ENCODE peak calls at places on chromosomes 7 and 10, in four cellular contexts. One of them, this sample, is unnamed.

GRCh38 chr10:12703141-12703540 is 298.4 kb downstream of the CCDC3 start:
- DNase-seq in stomach: no peak
- DNase-seq in ovary: no peak
- DNase-seq in A549: no peak
- DNase-seq in this sample: no peak

GRCh38 chr7:32809871-32810270 is 81.7 kb downstream of the KBTBD2 start:
- DNase-seq in stomach: no peak
- DNase-seq in ovary: no peak
- DNase-seq in A549: no peak
- DNase-seq in this sample: no peak

GRCh38 chr10:113463777-113464176 is 89.1 kb upstream of the HABP2 start:
- DNase-seq in stomach: no peak
- DNase-seq in ovary: no peak
- DNase-seq in A549: no peak
- DNase-seq in this sample: no peak

GRCh38 chr7:157669768-157670345 is 333.1 kb downstream of the DNAJB6 start:
- DNase-seq in stomach: no peak
- DNase-seq in ovary: peak; percentile 15
- DNase-seq in A549: no peak
- DNase-seq in this sample: no peak

GRCh38 chr10:124696446-124697392 is 47.5 kb downstream of the FAM53B start:
- DNase-seq in stomach: no peak
- DNase-seq in ovary: no peak
- DNase-seq in A549: no peak
- DNase-seq in this sample: no peak

GRCh38 chr10:114002422-114002821 is 41.2 kb upstream of the ADRB1 start:
- DNase-seq in stomach: no peak
- DNase-seq in ovary: no peak
- DNase-seq in A549: peak; percentile 23
- DNase-seq in this sample: no peak

GRCh38 chr10:87838650-87839049 is 20.6 kb upstream of the ATAD1 start:
- DNase-seq in stomach: no peak
- DNase-seq in ovary: no peak
- DNase-seq in A549: no peak
- DNase-seq in this sample: no peak

GRCh38 chr10:31129261-31129660 is 97.6 kb upstream of the ZNF438 start:
- DNase-seq in stomach: no peak
- DNase-seq in ovary: peak; percentile 47
- DNase-seq in A549: no peak
- DNase-seq in this sample: no peak

GRCh38 chr7:101565601-101566209 is 63.4 kb downstream of the MYL10 start:
- DNase-seq in stomach: no peak
- DNase-seq in ovary: no peak
- DNase-seq in A549: no peak
- DNase-seq in this sample: no peak

GRCh38 chr10:86979296-86979818 is 11.1 kb downstream of the ADIRF start:
- DNase-seq in stomach: no peak
- DNase-seq in ovary: no peak
- DNase-seq in A549: no peak
- DNase-seq in this sample: no peak

GRCh38 chr7:76364198-76364584 is 5.4 kb upstream of the YWHAG start:
- DNase-seq in stomach: no peak
- DNase-seq in ovary: peak; percentile 49
- DNase-seq in A549: no peak
- DNase-seq in this sample: peak; percentile 26

GRCh38 chr10:117000580-117000979 is 4.4 kb downstream of the SHTN1 start:
- DNase-seq in stomach: no peak
- DNase-seq in ovary: no peak
- DNase-seq in A549: no peak
- DNase-seq in this sample: no peak

GRCh38 chr10:47374611-47375536 is 9.2 kb downstream of the ZNF488 start:
- DNase-seq in stomach: peak; percentile 14
- DNase-seq in ovary: no peak
- DNase-seq in A549: no peak
- DNase-seq in this sample: peak; percentile 32

GRCh38 chr7:144519900-144520299 is 116.4 kb upstream of the NOBOX start:
- DNase-seq in stomach: no peak
- DNase-seq in ovary: no peak
- DNase-seq in A549: no peak
- DNase-seq in this sample: no peak

GRCh38 chr10:128440513-128441160 is 314.4 kb upstream of the MKI67 start:
- DNase-seq in stomach: no peak
- DNase-seq in ovary: no peak
- DNase-seq in A549: no peak
- DNase-seq in this sample: no peak

GRCh38 chr7:1087952-1088920 is at the start of gene GPER1:
- DNase-seq in stomach: peak; percentile 88
- DNase-seq in ovary: peak; percentile 79
- DNase-seq in A549: no peak
- DNase-seq in this sample: peak; percentile 23

GRCh38 chr10:133131754-133132710 is 28.0 kb upstream of the KNDC1 start:
- DNase-seq in stomach: peak; percentile 20
- DNase-seq in ovary: no peak
- DNase-seq in A549: no peak
- DNase-seq in this sample: no peak

GRCh38 chr10:63068246-63068645 is 64.9 kb upstream of the NRBF2 start:
- DNase-seq in stomach: no peak
- DNase-seq in ovary: no peak
- DNase-seq in A549: no peak
- DNase-seq in this sample: no peak

GRCh38 chr10:69579661-69580060 is 6.4 kb upstream of the NEUROG3 start:
- DNase-seq in stomach: no peak
- DNase-seq in ovary: no peak
- DNase-seq in A549: no peak
- DNase-seq in this sample: no peak

GRCh38 chr7:47937065-47937687 is 11.1 kb downstream of the PKD1L1 start:
- DNase-seq in stomach: no peak
- DNase-seq in ovary: no peak
- DNase-seq in A549: no peak
- DNase-seq in this sample: no peak

DNA sequence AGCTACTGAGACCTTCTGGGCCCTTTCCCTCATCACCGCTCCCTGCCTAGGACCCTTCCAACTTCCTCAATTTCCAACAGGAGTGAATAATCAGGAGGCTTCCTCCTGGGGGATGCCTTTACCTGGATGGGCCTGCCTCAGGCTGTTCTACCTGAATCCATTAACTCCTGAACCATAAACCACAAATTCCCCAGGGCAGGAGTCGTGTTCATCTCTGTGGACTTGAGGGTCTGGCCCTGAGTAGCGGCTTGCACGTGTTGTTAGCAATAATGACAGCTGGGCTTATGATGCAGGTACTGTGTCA is 105.1 kb upstream of the GPR26 start:
- DNase-seq in stomach: no peak
- DNase-seq in ovary: no peak
- DNase-seq in A549: no peak
- DNase-seq in this sample: no peak
- H3K4me1 ChIP-seq in stomach: no peaks in the 10 kb centered on the region
- H3K4me1 ChIP-seq in ovary: no peaks in the 10 kb centered on the region
- H3K4me1 ChIP-seq in A549: no peaks in the 10 kb centered on the region
- H3K4me1 ChIP-seq in this sample: no peaks in the 10 kb centered on the region

GRCh38 chr7:18494821-18495408 is 634 bp upstream of the HDAC9 start:
- DNase-seq in stomach: no peak
- DNase-seq in ovary: no peak
- DNase-seq in A549: no peak
- DNase-seq in this sample: no peak

GRCh38 chr7:18497800-18498199 is 2.3 kb downstream of the HDAC9 start:
- DNase-seq in stomach: no peak
- DNase-seq in ovary: no peak
- DNase-seq in A549: no peak
- DNase-seq in this sample: no peak

GRCh38 chr7:18496336-18496700 is 769 bp downstream of the HDAC9 start:
- DNase-seq in stomach: no peak
- DNase-seq in ovary: no peak
- DNase-seq in A549: no peak
- DNase-seq in this sample: no peak

GRCh38 chr7:18497082-18497481 is 1.5 kb downstream of the HDAC9 start:
- DNase-seq in stomach: no peak
- DNase-seq in ovary: no peak
- DNase-seq in A549: no peak
- DNase-seq in this sample: no peak

GRCh38 chr7:18495412-18496335 is at the start of gene HDAC9:
- DNase-seq in stomach: no peak
- DNase-seq in ovary: no peak
- DNase-seq in A549: no peak
- DNase-seq in this sample: no peak
- TF ChIP-seq EP300 in stomach: no peak
- TF ChIP-seq EP300 in ovary: no peak
- TF ChIP-seq EP300 in A549: no peak
- TF ChIP-seq EP300 in this sample: no peak

GRCh38 chr10:11609052-11609451 is 2.4 kb downstream of the USP6NL start:
- DNase-seq in stomach: no peak
- DNase-seq in ovary: no peak
- DNase-seq in A549: no peak
- DNase-seq in this sample: no peak
- H3K4me1 ChIP-seq in stomach: peaks cover 15% of the 10 kb centered on the region
- H3K4me1 ChIP-seq in ovary: peaks cover 3% of the 10 kb centered on the region
- H3K4me1 ChIP-seq in A549: peaks cover 21% of the 10 kb centered on the region
- H3K4me1 ChIP-seq in this sample: peaks cover 16% of the 10 kb centered on the region

GRCh38 chr7:36810476-36810875 is 86.2 kb upstream of the AOAH start:
- DNase-seq in stomach: no peak
- DNase-seq in ovary: no peak
- DNase-seq in A549: no peak
- DNase-seq in this sample: no peak

GRCh38 chr7:36810032-36810431 is 85.7 kb upstream of the AOAH start:
- DNase-seq in stomach: no peak
- DNase-seq in ovary: no peak
- DNase-seq in A549: no peak
- DNase-seq in this sample: no peak

GRCh38 chr7:36809510-36809909 is 85.2 kb upstream of the AOAH start:
- DNase-seq in stomach: no peak
- DNase-seq in ovary: no peak
- DNase-seq in A549: no peak
- DNase-seq in this sample: no peak

GRCh38 chr7:36809064-36809463 is 84.8 kb upstream of the AOAH start:
- DNase-seq in stomach: no peak
- DNase-seq in ovary: no peak
- DNase-seq in A549: no peak
- DNase-seq in this sample: no peak

GRCh38 chr7:36806897-36807296 is 82.6 kb upstream of the AOAH start:
- DNase-seq in stomach: no peak
- DNase-seq in ovary: no peak
- DNase-seq in A549: no peak
- DNase-seq in this sample: no peak
- TF ChIP-seq EP300 in stomach: no peak
- TF ChIP-seq EP300 in ovary: no peak
- TF ChIP-seq EP300 in A549: no peak
- TF ChIP-seq EP300 in this sample: no peak

GRCh38 chr10:91050371-91051034 is 129.6 kb upstream of the ANKRD1 start:
- DNase-seq in stomach: no peak
- DNase-seq in ovary: no peak
- DNase-seq in A549: no peak
- DNase-seq in this sample: no peak

GRCh38 chr10:91043173-91043910 is 122.5 kb upstream of the ANKRD1 start:
- DNase-seq in stomach: no peak
- DNase-seq in ovary: no peak
- DNase-seq in A549: peak; percentile 25
- DNase-seq in this sample: peak; percentile 36

GRCh38 chr10:91049961-91050360 is 129.1 kb upstream of the ANKRD1 start:
- DNase-seq in stomach: no peak
- DNase-seq in ovary: no peak
- DNase-seq in A549: no peak
- DNase-seq in this sample: no peak

GRCh38 chr10:91048380-91048779 is 127.5 kb upstream of the ANKRD1 start:
- DNase-seq in stomach: no peak
- DNase-seq in ovary: no peak
- DNase-seq in A549: no peak
- DNase-seq in this sample: no peak

DNA sequence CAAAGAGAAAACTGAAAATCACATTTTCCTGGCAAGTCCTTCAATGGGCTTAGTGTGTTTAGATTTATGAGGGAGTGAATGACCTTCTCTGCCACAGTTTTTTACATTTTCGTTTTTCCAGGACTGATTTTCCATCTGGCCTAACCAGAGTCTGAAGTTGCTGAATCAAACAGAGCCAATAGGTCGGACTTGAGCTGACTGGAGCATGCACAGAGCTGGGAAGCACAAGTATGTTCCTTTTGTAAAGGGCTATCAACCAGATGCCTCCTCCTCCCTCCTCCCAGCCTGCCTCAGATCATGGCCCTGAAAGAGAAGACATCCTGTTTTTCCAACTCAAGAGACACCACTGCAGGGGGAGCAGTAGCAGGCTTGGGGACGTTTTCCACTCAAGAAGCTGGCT is 126.0 kb upstream of the ANKRD1 start:
- DNase-seq in stomach: no peak
- DNase-seq in ovary: no peak
- DNase-seq in A549: no peak
- DNase-seq in this sample: no peak
- H3K4me1 ChIP-seq in stomach: no peaks in the 10 kb centered on the region
- H3K4me1 ChIP-seq in ovary: peaks cover 15% of the 10 kb centered on the region
- H3K4me1 ChIP-seq in A549: no peaks in the 10 kb centered on the region
- H3K4me1 ChIP-seq in this sample: peaks cover 58% of the 10 kb centered on the region

GRCh38 chr7:109529712-109530111 is 960.0 kb downstream of the DNAJB9 start:
- DNase-seq in stomach: no peak
- DNase-seq in ovary: no peak
- DNase-seq in A549: no peak
- DNase-seq in this sample: no peak

GRCh38 chr7:109527833-109528232 is 958.2 kb downstream of the DNAJB9 start:
- DNase-seq in stomach: no peak
- DNase-seq in ovary: no peak
- DNase-seq in A549: no peak
- DNase-seq in this sample: no peak

DNA sequence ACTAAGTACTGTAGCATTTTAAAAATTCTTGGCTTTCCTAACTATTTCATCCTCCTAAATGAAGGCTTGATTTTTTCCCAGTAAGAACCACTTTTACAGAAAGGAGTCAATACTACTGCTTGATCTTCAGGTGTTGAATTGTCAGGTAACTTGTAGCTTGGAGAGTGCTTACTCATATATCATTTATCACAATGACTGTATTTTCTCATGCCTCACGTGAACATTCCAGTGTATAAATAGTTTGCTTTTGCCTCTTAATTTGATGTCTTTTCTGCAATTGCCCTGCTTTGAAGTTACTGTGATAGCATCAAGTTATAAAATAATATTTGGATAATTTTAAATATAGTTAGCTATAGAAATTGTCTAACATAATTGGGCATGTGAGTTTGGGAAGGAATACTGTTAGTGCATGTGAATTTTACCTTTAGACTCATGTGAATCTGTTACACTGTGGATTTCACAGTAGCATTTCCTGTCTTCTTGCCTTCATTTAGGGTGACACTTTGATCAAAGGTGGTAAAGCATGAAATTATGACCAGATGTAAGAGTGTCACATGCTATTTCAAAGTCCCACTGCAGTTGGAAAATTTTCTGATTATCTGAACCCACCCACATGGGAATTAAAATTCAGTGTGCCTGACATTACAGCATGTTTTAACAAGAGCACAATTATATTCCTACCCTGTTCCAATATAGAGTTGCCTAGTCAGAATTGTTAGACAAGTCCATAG is 962.8 kb downstream of the DNAJB9 start:
- DNase-seq in stomach: no peak
- DNase-seq in ovary: no peak
- DNase-seq in A549: no peak
- DNase-seq in this sample: no peak
- TF ChIP-seq EP300 in stomach: no peak
- TF ChIP-seq EP300 in ovary: no peak
- TF ChIP-seq EP300 in A549: no peak
- TF ChIP-seq EP300 in this sample: no peak

GRCh38 chr7:17863095-17863814 is 77.0 kb downstream of the SNX13 start:
- DNase-seq in stomach: no peak
- DNase-seq in ovary: no peak
- DNase-seq in A549: no peak
- DNase-seq in this sample: no peak
- H3K4me1 ChIP-seq in stomach: no peaks in the 10 kb centered on the region
- H3K4me1 ChIP-seq in ovary: no peaks in the 10 kb centered on the region
- H3K4me1 ChIP-seq in A549: no peaks in the 10 kb centered on the region
- H3K4me1 ChIP-seq in this sample: no peaks in the 10 kb centered on the region

This sample was measured in tibial nerve.